ENCODE peak calls at places on chromosome 21, in four cellular contexts. S is HepG2, W is A549, K is K562. B is an unnamed sample.

GRCh38 chr21:20882462-20883415 is 115.5 kb upstream of the NCAM2 start:
- DNase-seq in K (peak), S (no peak), W (no peak), B (peak)

GRCh38 chr21:33754493-33754892 is 112.2 kb downstream of the ITSN1 start:
- DNase-seq in K (no peak), W (no peak), S (no peak), B (no peak)

GRCh38 chr21:29748391-29749167 is 191.2 kb downstream of the GRIK1 start:
- DNase-seq in W (no peak), S (no peak), K (no peak), B (no peak)

GRCh38 chr21:18801468-18801867 is 397.9 kb upstream of the TMPRSS15 start:
- DNase-seq in S (no peak), W (no peak), K (no peak), B (no peak)

GRCh38 chr21:33433425-33434114 is 30.4 kb downstream of the IFNGR2 start:
- DNase-seq in K (no peak), S (no peak), W (no peak), B (no peak)

GRCh38 chr21:34836103-34836932 is 167.5 kb downstream of the CLIC6 start:
- DNase-seq in S (peak), K (no peak), W (peak), B (no peak)

GRCh38 chr21:20998456-20998789 is 214 bp downstream of the NCAM2 start:
- DNase-seq in K (no peak), S (no peak), W (no peak), B (no peak)

GRCh38 chr21:34614443-34614692 is 545 bp downstream of the RCAN1 start:
- DNase-seq in S (no peak), W (no peak), K (no peak), B (no peak)

GRCh38 chr21:44326716-44327602 is 12.2 kb downstream of the CFAP410 start:
- DNase-seq in W (no peak), S (no peak), K (no peak), B (no peak)

GRCh38 chr21:14926186-14926585 is 138.6 kb downstream of the NRIP1 start:
- DNase-seq in W (no peak), K (no peak), S (no peak), B (no peak)

GRCh38 chr21:21714396-21714795 is 716.2 kb downstream of the NCAM2 start:
- DNase-seq in S (no peak), W (no peak), K (no peak), B (no peak)

GRCh38 chr21:35528109-35529042 is 479.3 kb upstream of the RUNX1 start:
- DNase-seq in S (no peak), K (peak), W (no peak), B (no peak)

GRCh38 chr21:38438476-38438893 is 59.8 kb downstream of the ERG start:
- DNase-seq in K (no peak), S (no peak), W (no peak), B (no peak)
- TF ChIP-seq PHF8 in K (no peak), S (no peak), W (no peak), B (no peak)

DNA sequence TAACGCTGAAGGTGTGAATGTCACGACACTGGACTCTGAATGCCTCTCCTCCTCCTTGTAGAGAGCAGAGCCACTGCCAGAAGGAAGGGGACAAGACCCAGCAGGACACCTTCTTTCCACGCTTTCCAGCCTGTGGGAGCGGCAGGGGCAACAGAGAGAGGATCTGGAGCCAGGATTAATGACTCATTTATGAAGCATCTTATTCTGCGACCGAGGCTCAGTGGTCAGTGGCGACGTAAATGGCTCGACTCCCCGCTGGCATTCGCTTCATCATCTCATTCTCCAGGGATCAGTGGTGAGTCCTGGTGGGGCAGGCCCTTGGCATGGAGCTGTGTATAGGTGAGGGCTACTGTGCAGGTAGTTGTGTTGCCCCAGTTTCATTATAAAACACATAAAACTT is 4.6 kb downstream of the SLC37A1 start:
- DNase-seq in W (peak), K (no peak), S (no peak), B (no peak)
- TF ChIP-seq PHF8 in W (no peak), K (no peak), S (no peak), B (no peak)

GRCh38 chr21:16708431-16708830 is 804.4 kb upstream of the CXADR start:
- DNase-seq in K (no peak), W (no peak), S (no peak), B (no peak)
- TF ChIP-seq PHF8 in K (no peak), W (no peak), S (no peak), B (no peak)

GRCh38 chr21:27268290-27268689 is 301.4 kb upstream of the ADAMTS5 start:
- DNase-seq in W (no peak), S (no peak), K (no peak), B (no peak)
- TF ChIP-seq PHF8 in W (no peak), S (no peak), K (no peak), B (no peak)

DNA sequence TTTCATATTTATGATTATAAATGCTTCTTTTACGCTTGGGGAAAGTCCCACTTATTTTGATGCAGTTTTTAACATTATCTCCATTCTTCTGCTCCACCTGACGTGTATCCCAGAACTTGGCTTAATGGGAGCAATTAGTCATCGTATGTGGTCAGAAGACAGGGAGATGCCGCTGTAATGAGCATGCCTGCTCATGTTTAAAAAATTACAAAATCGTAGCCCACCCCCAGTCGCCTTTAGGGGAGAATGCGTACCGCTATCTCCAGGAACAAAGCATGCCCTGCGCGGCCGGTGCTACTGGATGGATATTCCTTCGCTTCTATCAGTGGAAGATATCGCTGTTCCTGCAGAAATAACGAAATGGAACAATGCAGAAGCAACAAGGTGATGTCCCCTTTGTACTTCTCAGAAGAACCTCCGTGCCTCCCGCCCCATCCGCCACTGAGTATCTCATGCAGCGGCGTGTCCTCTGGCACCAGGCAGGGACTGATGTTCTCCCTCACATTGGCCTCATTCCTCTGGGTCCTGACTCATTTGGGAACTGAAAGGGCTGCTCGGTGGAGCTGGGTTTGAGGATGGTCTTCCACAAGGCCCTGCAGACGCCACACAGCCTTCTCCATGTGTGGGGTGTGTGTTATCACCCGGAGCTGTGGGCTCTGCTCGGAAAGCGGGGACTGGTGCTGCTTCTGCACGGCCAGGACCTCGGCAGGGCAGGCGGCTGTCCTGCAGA is 116.3 kb upstream of the COL6A1 start:
- DNase-seq in W (no peak), S (no peak), K (no peak), B (no peak)
- TF ChIP-seq PHF8 in W (no peak), S (no peak), K (no peak), B (no peak)

DNA sequence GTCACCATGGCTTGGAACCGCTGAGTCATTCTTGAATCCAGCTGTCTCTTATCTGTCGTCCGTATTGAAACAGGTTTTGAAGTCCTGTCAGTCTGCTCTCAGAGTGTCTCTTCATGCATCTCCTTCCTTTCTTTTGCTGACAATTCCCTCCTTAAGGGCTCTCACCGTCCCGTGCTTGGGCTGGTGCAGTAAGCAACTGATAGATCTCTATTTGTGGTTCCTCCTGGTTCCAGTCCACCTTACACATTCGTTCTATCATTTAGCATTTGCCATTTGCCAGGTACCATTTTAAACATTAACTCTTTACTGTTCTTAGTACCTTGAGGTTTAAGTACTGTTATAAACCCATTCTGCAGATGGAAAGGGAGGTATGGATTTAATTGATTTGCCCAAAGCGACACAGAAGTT is 88.9 kb downstream of the DYRK1A start:
- DNase-seq in K (peak), S (no peak), W (no peak), B (no peak)
- TF ChIP-seq PHF8 in K (no peak), S (no peak), W (no peak), B (no peak)

DNA sequence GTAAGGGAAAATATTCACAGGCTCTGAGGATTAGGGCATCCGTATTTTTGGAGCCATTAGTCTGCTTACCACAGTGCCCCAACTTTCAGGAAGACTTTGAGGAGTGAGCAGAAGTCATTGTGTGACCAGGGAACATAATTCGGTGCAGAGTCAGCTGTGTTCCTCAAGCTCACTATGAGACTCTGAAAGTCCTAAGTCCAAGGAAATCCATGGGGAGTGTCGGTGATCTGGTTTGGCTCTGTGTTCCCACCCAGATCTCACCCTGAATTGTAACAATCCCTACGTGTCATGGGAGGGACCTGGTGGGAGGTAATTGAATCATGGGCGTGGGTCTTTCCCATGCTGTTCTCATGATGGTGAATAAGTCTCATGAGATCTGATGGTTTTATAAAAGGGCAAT is 45.9 kb upstream of the SCAF4 start:
- DNase-seq in K (no peak), S (no peak), W (no peak), B (no peak)
- TF ChIP-seq PHF8 in K (no peak), S (no peak), W (no peak), B (no peak)

DNA sequence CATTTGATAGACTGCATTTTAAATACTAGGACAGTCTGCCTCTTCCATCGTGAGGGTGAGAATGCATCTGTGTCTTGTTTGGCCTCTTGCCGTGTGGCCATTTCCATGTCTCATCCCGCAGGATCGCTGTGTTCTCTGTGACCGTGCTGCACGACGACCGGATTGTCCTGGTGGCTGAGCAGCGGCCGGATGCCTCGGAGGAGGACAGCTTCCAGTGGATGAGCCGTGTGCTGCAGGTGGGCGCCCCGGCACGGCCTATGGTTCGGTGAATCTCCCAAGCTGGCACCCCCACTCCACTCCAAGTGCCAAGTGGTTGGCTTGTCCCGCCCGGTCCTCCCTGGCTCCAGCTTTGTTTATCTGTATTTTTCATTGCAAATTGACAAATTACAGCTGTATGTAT is 55.2 kb downstream of the S100B start:
- DNase-seq in K (no peak), W (no peak), S (no peak), B (no peak)
- TF ChIP-seq PHF8 in K (no peak), W (no peak), S (no peak), B (no peak)